ENCODE peak calls at places on chromosomes 11 and 22, in six cellular contexts. U is AG10803, Z is tibial artery, F is astrocyte of the spinal cord, V is right atrium auricular region, J is dorsolateral prefrontal cortex. O is an unnamed sample.

GRCh38 chr11:125025968-125026367 is 37.1 kb upstream of the SLC37A2 start:
- DNase-seq in V (no peak), U (no peak), Z (no peak), J (no peak), F (no peak), O (no peak)

GRCh38 chr22:47796128-47796908 is 1033.9 kb downstream of the TBC1D22A start:
- DNase-seq in J (no peak), U (no peak), V (peak), Z (no peak), F (no peak), O (no peak)

GRCh38 chr11:46726206-46726862 is 7.3 kb downstream of the F2 start:
- DNase-seq in J (no peak), F (no peak), Z (no peak), U (no peak), V (no peak), O (no peak)

GRCh38 chr22:48567213-48567975 is 1260.3 kb downstream of the BRD1 start:
- DNase-seq in J (peak), Z (no peak), F (no peak), V (no peak), U (peak), O (no peak)

GRCh38 chr22:35642305-35642741 is 5.9 kb upstream of the APOL6 start:
- DNase-seq in F (no peak), U (peak), V (no peak), J (no peak), Z (no peak), O (no peak)

GRCh38 chr22:48574776-48575566 is 1252.7 kb downstream of the BRD1 start:
- DNase-seq in J (peak), Z (no peak), U (peak), F (no peak), V (no peak), O (no peak)

GRCh38 chr22:35540600-35541253 is at the start of gene RASD2:
- DNase-seq in U (peak), V (no peak), Z (no peak), F (no peak), J (peak), O (no peak)

GRCh38 chr22:24435323-24435645 is 7.9 kb downstream of the ADORA2A start:
- DNase-seq in F (no peak), V (no peak), Z (no peak), U (no peak), J (no peak), O (no peak)

GRCh38 chr11:132337819-132338416 is 967.5 kb downstream of the NTM start:
- DNase-seq in U (no peak), F (no peak), J (no peak), V (no peak), Z (no peak), O (no peak)

GRCh38 chr11:68471360-68472340 is 11.1 kb downstream of the PPP6R3 start:
- DNase-seq in F (peak), U (peak), V (no peak), J (no peak), Z (no peak), O (peak)

GRCh38 chr11:130782361-130783221 is 133.7 kb downstream of the SNX19 start:
- DNase-seq in U (peak), Z (peak), F (peak), J (no peak), V (peak), O (no peak)

GRCh38 chr11:18050853-18051252 is 4.8 kb upstream of the TPH1 start:
- DNase-seq in U (no peak), Z (no peak), F (no peak), J (no peak), V (no peak), O (no peak)

GRCh38 chr11:69828276-69828970 is 9.2 kb upstream of the FGF3 start:
- DNase-seq in Z (no peak), F (no peak), J (no peak), V (no peak), U (no peak), O (no peak)

GRCh38 chr11:3970101-3970500 is 114.6 kb downstream of the STIM1 start:
- DNase-seq in V (no peak), U (no peak), J (no peak), Z (no peak), F (no peak), O (no peak)

GRCh38 chr11:61041755-61042518 is 60.4 kb upstream of the CD5 start:
- DNase-seq in F (peak), Z (no peak), U (no peak), V (no peak), J (no peak), O (no peak)

GRCh38 chr11:71505781-71506180 is 21.3 kb upstream of the KRTAP5-7 start:
- DNase-seq in F (no peak), U (no peak), J (no peak), Z (no peak), V (no peak), O (no peak)

GRCh38 chr11:75867778-75868374 is 52.9 kb downstream of the UVRAG start:
- DNase-seq in V (no peak), U (peak), Z (no peak), J (peak), F (peak), O (no peak)

GRCh38 chr11:78022397-78023396 is at the start of gene KCTD14:
- DNase-seq in F (no peak), U (no peak), J (peak), V (no peak), Z (no peak), O (no peak)

GRCh38 chr22:49820984-49821383 is 6.7 kb downstream of the BRD1 start:
- DNase-seq in U (no peak), F (no peak), J (no peak), Z (no peak), V (no peak), O (no peak)

GRCh38 chr11:45671246-45672171 is 6.1 kb upstream of the CHST1 start:
- DNase-seq in J (no peak), Z (no peak), V (no peak), U (no peak), F (no peak), O (no peak)

GRCh38 chr22:46394622-46395021 is 59.1 kb downstream of the TRMU start:
- DNase-seq in J (no peak), Z (no peak), U (no peak), F (no peak), V (no peak), O (no peak)

GRCh38 chr22:48748113-48748859 is 1079.4 kb downstream of the BRD1 start:
- DNase-seq in J (no peak), U (no peak), F (no peak), Z (peak), V (peak), O (no peak)

GRCh38 chr11:64224891-64225607 is 937 bp downstream of the TRPT1 start:
- DNase-seq in F (no peak), V (no peak), Z (peak), J (no peak), U (no peak), O (no peak)

GRCh38 chr22:21621025-21621424 is 8.8 kb downstream of the YDJC start:
- DNase-seq in V (no peak), F (no peak), J (no peak), U (no peak), Z (no peak), O (no peak)

GRCh38 chr11:1067812-1068496 is 6.7 kb upstream of the MUC2 start:
- DNase-seq in J (no peak), U (no peak), V (no peak), F (no peak), Z (no peak), O (no peak)

GRCh38 chr11:120710354-120711187 is 199.0 kb downstream of the GRIK4 start:
- DNase-seq in J (peak), U (peak), F (peak), V (peak), Z (peak), O (peak)

GRCh38 chr22:30028731-30029130 is 51.5 kb upstream of the HORMAD2 start:
- DNase-seq in J (no peak), V (no peak), U (no peak), F (no peak), Z (no peak), O (no peak)

GRCh38 chr11:18374956-18375355 is 19.4 kb upstream of the LDHA start:
- DNase-seq in J (no peak), F (no peak), U (no peak), V (no peak), Z (no peak), O (no peak)

GRCh38 chr11:47413908-47414684 is 5.7 kb downstream of the SLC39A13 start:
- DNase-seq in F (peak), Z (no peak), U (peak), V (no peak), J (no peak), O (no peak)

GRCh38 chr11:63868399-63869064 is 29.6 kb downstream of the MARK2 start:
- DNase-seq in V (no peak), U (peak), J (no peak), F (no peak), Z (peak), O (no peak)

GRCh38 chr11:92423133-92423532 is 198.5 kb downstream of the FAT3 start:
- DNase-seq in Z (no peak), U (peak), F (no peak), J (no peak), V (no peak), O (no peak)

GRCh38 chr11:128310676-128311445 is 276.5 kb downstream of the ETS1 start:
- DNase-seq in F (no peak), J (no peak), V (no peak), U (no peak), Z (no peak), O (no peak)

GRCh38 chr11:9858822-9859221 is 194.9 kb downstream of the SWAP70 start:
- DNase-seq in F (peak), J (no peak), V (no peak), U (peak), Z (no peak), O (no peak)

GRCh38 chr11:121372671-121373429 is 79.3 kb upstream of the SORL1 start:
- DNase-seq in F (no peak), Z (no peak), V (no peak), U (no peak), J (no peak), O (no peak)

GRCh38 chr11:32847511-32847910 is 17.8 kb downstream of the PRRG4 start:
- DNase-seq in F (no peak), Z (no peak), U (no peak), V (no peak), J (no peak), O (no peak)

GRCh38 chr11:74138572-74138971 is 32.2 kb downstream of the C2CD3 start:
- DNase-seq in F (peak), V (no peak), Z (no peak), U (peak), J (no peak), O (peak)

GRCh38 chr22:29377979-29378378 is 10.4 kb downstream of the AP1B1 start:
- DNase-seq in Z (no peak), J (no peak), V (no peak), F (no peak), U (no peak), O (no peak)

GRCh38 chr11:33475999-33476398 is 218.8 kb downstream of the HIPK3 start:
- DNase-seq in Z (no peak), J (no peak), F (peak), V (no peak), U (peak), O (peak)

GRCh38 chr11:126833020-126833419 is 167.6 kb downstream of the KIRREL3 start:
- DNase-seq in V (peak), U (no peak), J (no peak), F (no peak), Z (no peak), O (no peak)

GRCh38 chr11:123065634-123066033 is 3.7 kb upstream of the HSPA8 start:
- DNase-seq in U (peak), J (no peak), F (peak), Z (no peak), V (no peak), O (no peak)

GRCh38 chr11:67095214-67095507 is 23.9 kb upstream of the KDM2A start:
- DNase-seq in F (no peak), J (no peak), Z (no peak), U (no peak), V (no peak), O (no peak)
- TF ChIP-seq CTCF in F (no peak), J (no peak), Z (no peak), U (no peak), V (no peak), O (no peak)

GRCh38 chr11:59135648-59136461 is 6.8 kb upstream of the FAM111A start:
- DNase-seq in V (peak), F (peak), Z (peak), U (peak), J (peak), O (no peak)
- H3K4me3 ChIP-seq in V (no peak), F (peak), Z (no peak), U (no peak), J (peak), O (peak)

GRCh38 chr11:79062814-79063762 is 377.7 kb downstream of the TENM4 start:
- DNase-seq in U (no peak), F (no peak), V (no peak), Z (no peak), J (no peak), O (no peak)
- TF ChIP-seq CTCF in U (peak), F (peak), V (peak), Z (peak), J (peak), O (peak)

GRCh38 chr11:119205574-119206511 is at the start of gene CBL:
- DNase-seq in Z (peak), F (peak), V (peak), U (peak), J (peak), O (no peak)

GRCh38 chr11:119207300-119207570 is 1.1 kb downstream of the CBL start:
- DNase-seq in Z (no peak), J (no peak), V (no peak), F (peak), U (peak), O (no peak)

GRCh38 chr11:119206512-119207299 is 567 bp downstream of the CBL start:
- DNase-seq in J (peak), V (no peak), F (no peak), Z (peak), U (no peak), O (no peak)

GRCh38 chr11:119204066-119204465 is 2.1 kb upstream of the CBL start:
- DNase-seq in F (no peak), Z (no peak), U (no peak), J (no peak), V (no peak), O (no peak)

GRCh38 chr11:119205080-119205479 is 1.1 kb upstream of the CBL start:
- DNase-seq in U (no peak), V (no peak), J (no peak), F (no peak), Z (peak), O (no peak)
- H3K4me3 ChIP-seq in U (no peak), V (peak), J (peak), F (no peak), Z (peak), O (peak)

GRCh38 chr11:96779030-96779429 is 389.2 kb downstream of the JRKL start:
- DNase-seq in V (no peak), Z (no peak), J (no peak), F (no peak), U (no peak), O (no peak)
- TF ChIP-seq CTCF in V (no peak), Z (no peak), J (no peak), F (no peak), U (no peak), O (no peak)

GRCh38 chr22:19766235-19766505 is 5.6 kb downstream of the TBX1 start:
- DNase-seq in J (no peak), V (no peak), Z (no peak), F (no peak), U (no peak), O (no peak)
- H3K4me3 ChIP-seq in J (peak), V (peak), Z (peak), F (no peak), U (no peak), O (no peak)